ENCODE peak calls at places on chromosomes 4 and X, in five cellular contexts. X is MG63, Y is cardiac fibroblast, Q is WERI-Rb-1, J is iris pigment epithelial cell. N is an unnamed sample.

GRCh38 chr4:54930226-54930625 is 195.2 kb downstream of the KDR start:
- DNase-seq in X (no peak), Y (peak), Q (no peak), J (peak), N (peak)

GRCh38 chrX:39772057-39772832 is 325.5 kb downstream of the BCOR start:
- DNase-seq in X (no peak), Y (no peak), Q (no peak), J (peak), N (no peak)

GRCh38 chrX:123918106-123918721 is 43.3 kb upstream of the STAG2 start:
- DNase-seq in X (no peak), Y (no peak), Q (no peak), J (no peak), N (no peak)

GRCh38 chr4:122647656-122648055 is 26.8 kb upstream of the IL21 start:
- DNase-seq in X (no peak), Y (no peak), Q (no peak), J (no peak), N (no peak)

GRCh38 chr4:1244081-1244977 is 4.6 kb downstream of the CTBP1 start:
- DNase-seq in X (no peak), Y (no peak), Q (peak), J (no peak), N (no peak)

GRCh38 chr4:39812500-39812899 is 114.6 kb downstream of the UBE2K start:
- DNase-seq in X (no peak), Y (no peak), Q (no peak), J (no peak), N (no peak)

GRCh38 chr4:133683967-133684366 is 517.6 kb downstream of the PABPC4L start:
- DNase-seq in X (no peak), Y (no peak), Q (no peak), J (no peak), N (no peak)

GRCh38 chrX:77668391-77669237 is 117.4 kb downstream of the ATRX start:
- DNase-seq in X (no peak), Y (peak), Q (no peak), J (peak), N (no peak)

GRCh38 chr4:174674305-174674840 is 152.1 kb upstream of the HPGD start:
- DNase-seq in X (no peak), Y (no peak), Q (no peak), J (peak), N (peak)

GRCh38 chrX:130826249-130826648 is 76.8 kb downstream of the ENOX2 start:
- DNase-seq in X (no peak), Y (no peak), Q (no peak), J (no peak), N (no peak)

GRCh38 chr4:37802068-37802666 is 24.3 kb upstream of the PGM2 start:
- DNase-seq in X (peak), Y (peak), Q (peak), J (no peak), N (peak)

GRCh38 chr4:184306949-184307348 is 89.3 kb upstream of the ENPP6 start:
- DNase-seq in X (no peak), Y (peak), Q (no peak), J (peak), N (no peak)

GRCh38 chrX:153725039-153725831 is 579 bp downstream of the ABCD1 start:
- DNase-seq in X (no peak), Y (no peak), Q (no peak), J (no peak), N (no peak)

GRCh38 chr4:131052646-131053045 is 1956.7 kb downstream of the C4orf33 start:
- DNase-seq in X (no peak), Y (no peak), Q (no peak), J (peak), N (no peak)

GRCh38 chrX:84362184-84362838 is 139.9 kb downstream of the HDX start:
- DNase-seq in X (no peak), Y (peak), Q (no peak), J (peak), N (no peak)

GRCh38 chrX:9765737-9766098 is at the start of gene GPR143:
- DNase-seq in X (no peak), Y (no peak), Q (no peak), J (no peak), N (no peak)